ENCODE peak calls at places on chromosome 6, in eight cellular contexts. J is activated CD4-positive, alpha-beta T cell treated with anti-CD3 and anti-CD28 coated beads for 48 hours; V is heart right ventricle; X is OCI-LY7; A is stimulated activated CD4-positive, alpha-beta T cell treated with anti-CD3 and anti-CD28 coated beads, Interleukin-1b, Interleukin-23, amount 100 ng/mL, for 24 hours; E is T-helper 1 cell; I is CD4-positive, alpha-beta memory T cell; H is GM23338. M is an unnamed sample.

GRCh38 chr6:73566954-73567591 is 46.2 kb upstream of the EEF1A1 start:
- DNase-seq in J (no peak), V (peak), X (no peak), A (no peak), E (no peak), I (no peak), H (peak), M (peak)

GRCh38 chr6:1129141-1129540 is 182.8 kb upstream of the FOXQ1 start:
- DNase-seq in J (no peak), V (peak), X (no peak), A (no peak), E (no peak), I (no peak), H (no peak), M (no peak)

GRCh38 chr6:8177721-8178120 is 75.4 kb upstream of the EEF1E1 start:
- DNase-seq in J (no peak), V (no peak), X (no peak), A (no peak), E (no peak), I (no peak), H (no peak), M (no peak)

GRCh38 chr6:20563377-20563776 is 29.1 kb downstream of the CDKAL1 start:
- DNase-seq in J (no peak), V (no peak), X (no peak), A (no peak), E (no peak), I (no peak), H (no peak), M (no peak)

GRCh38 chr6:84762220-84762940 is 2.0 kb downstream of the TBX18 start:
- DNase-seq in J (no peak), V (no peak), X (no peak), A (no peak), E (no peak), I (no peak), H (peak), M (no peak)

GRCh38 chr6:20424679-20425078 is 23.0 kb downstream of the E2F3 start:
- DNase-seq in J (no peak), V (no peak), X (no peak), A (no peak), E (no peak), I (no peak), H (no peak), M (peak)

GRCh38 chr6:170023620-170024521 is 267.0 kb downstream of the DLL1 start:
- DNase-seq in J (no peak), V (peak), X (no peak), A (no peak), E (no peak), I (no peak), H (no peak), M (no peak)

GRCh38 chr6:155328539-155329459 is 14.5 kb upstream of the TFB1M start:
- DNase-seq in J (no peak), V (no peak), X (no peak), A (no peak), E (no peak), I (no peak), H (no peak), M (no peak)

GRCh38 chr6:127186889-127187288 is 68.4 kb downstream of the RSPO3 start:
- DNase-seq in J (peak), V (peak), X (peak), A (peak), E (peak), I (peak), H (peak), M (peak)

GRCh38 chr6:142820336-142821016 is 124.5 kb downstream of the HIVEP2 start:
- DNase-seq in J (no peak), V (no peak), X (no peak), A (no peak), E (no peak), I (peak), H (no peak), M (no peak)

GRCh38 chr6:145814035-145814500 is 527 bp downstream of the FBXO30 start:
- DNase-seq in J (peak), V (peak), X (peak), A (no peak), E (peak), I (peak), H (peak), M (peak)

GRCh38 chr6:83708546-83708969 is 343 bp downstream of the SNAP91 start:
- DNase-seq in J (peak), V (no peak), X (no peak), A (no peak), E (no peak), I (no peak), H (peak), M (no peak)

GRCh38 chr6:37691904-37692806 is 5.5 kb downstream of the MDGA1 start:
- DNase-seq in J (peak), V (peak), X (peak), A (peak), E (peak), I (peak), H (peak), M (peak)

GRCh38 chr6:140908505-140908904 is 1224.2 kb upstream of the GJE1 start:
- DNase-seq in J (no peak), V (no peak), X (no peak), A (no peak), E (no peak), I (no peak), H (no peak), M (no peak)

GRCh38 chr6:126054258-126054702 is 67.9 kb downstream of the TRMT11 start:
- DNase-seq in J (no peak), V (no peak), X (no peak), A (no peak), E (no peak), I (no peak), H (no peak), M (peak)

GRCh38 chr6:33213989-33214335 is 5.7 kb downstream of the RING1 start:
- DNase-seq in J (no peak), V (no peak), X (no peak), A (no peak), E (no peak), I (no peak), H (no peak), M (no peak)

M was measured in left lobe of liver.